ENCODE peak calls at places on chromosomes 2 and 18, in nine cellular contexts. B is HCT116, N is stomach, Z is fibroblast of lung, A is transverse colon, O is lung, V is GM23338, U is H9, M is ovary. K is an unnamed sample. For H3K4me1, the result is how much of the 10 kb centered on the place peaks cover.

GRCh38 chr2:177543007-177543760 is 150.6 kb downstream of the AGPS start:
- DNase-seq in B (no peak), N (no peak), Z (peak), A (no peak), O (peak), V (no peak), U (no peak), M (no peak), K (no peak)

GRCh38 chr18:75047240-75047639 is 161.7 kb downstream of the PTGR3 start:
- DNase-seq in B (no peak), N (no peak), Z (no peak), A (no peak), O (no peak), V (no peak), U (no peak), M (no peak), K (no peak)

GRCh38 chr2:186347472-186347871 is 138.6 kb upstream of the ZC3H15 start:
- DNase-seq in B (no peak), N (no peak), Z (peak), A (no peak), O (no peak), V (no peak), U (no peak), M (no peak), K (no peak)

GRCh38 chr18:37779220-37779619 is 213.6 kb upstream of the CELF4 start:
- DNase-seq in B (no peak), N (no peak), Z (no peak), A (no peak), O (no peak), V (no peak), U (no peak), M (no peak), K (no peak)

GRCh38 chr18:13568443-13569392 is 157.6 kb downstream of the FAM210A start:
- DNase-seq in B (no peak), N (no peak), Z (no peak), A (no peak), O (no peak), V (no peak), U (no peak), M (no peak), K (no peak)

GRCh38 chr2:120221616-120222015 is 1.6 kb downstream of the TMEM185B start:
- DNase-seq in B (no peak), N (no peak), Z (no peak), A (no peak), O (no peak), V (no peak), U (peak), M (no peak), K (no peak)

GRCh38 chr2:159195719-159196118 is 90.8 kb downstream of the WDSUB1 start:
- DNase-seq in B (no peak), N (no peak), Z (no peak), A (no peak), O (no peak), V (no peak), U (no peak), M (no peak), K (no peak)

GRCh38 chr2:86311879-86312278 is 25.5 kb downstream of the REEP1 start:
- DNase-seq in B (no peak), N (no peak), Z (no peak), A (no peak), O (no peak), V (no peak), U (no peak), M (no peak), K (no peak)

GRCh38 chr2:166464187-166464586 is 29.9 kb downstream of the SCN7A start:
- DNase-seq in B (no peak), N (no peak), Z (peak), A (no peak), O (no peak), V (no peak), U (no peak), M (no peak), K (no peak)

GRCh38 chr2:173349295-173349694 is 5.4 kb upstream of the CDCA7 start:
- DNase-seq in B (no peak), N (no peak), Z (no peak), A (no peak), O (no peak), V (no peak), U (no peak), M (no peak), K (no peak)

DNA sequence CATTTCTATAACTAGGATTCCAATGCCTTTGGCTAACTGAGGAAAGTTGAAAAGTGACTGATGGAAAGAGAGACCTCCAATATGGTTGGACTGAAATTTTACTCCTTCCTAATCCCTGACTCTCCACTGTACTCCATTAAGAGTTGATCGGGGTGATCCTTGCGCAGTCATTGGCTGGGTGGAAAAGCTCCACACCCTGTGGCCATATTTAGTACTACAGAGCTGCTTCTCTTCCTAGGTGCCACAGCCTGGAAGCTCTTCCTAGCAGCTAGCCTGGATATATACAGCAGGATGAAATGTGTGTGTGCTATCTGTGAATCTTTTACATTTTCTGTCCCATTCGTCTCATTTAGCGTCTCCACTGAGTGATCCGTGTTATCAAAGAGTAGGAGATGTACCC is 71.2 kb downstream of the MEP1B start:
- DNase-seq in B (no peak), N (no peak), Z (no peak), A (no peak), O (no peak), V (peak), U (no peak), M (no peak), K (no peak)
- TF ChIP-seq CTCF in B (no peak), N (no peak), Z (peak), A (peak), O (no peak), V (peak), U (peak), M (no peak), K (no peak)

DNA sequence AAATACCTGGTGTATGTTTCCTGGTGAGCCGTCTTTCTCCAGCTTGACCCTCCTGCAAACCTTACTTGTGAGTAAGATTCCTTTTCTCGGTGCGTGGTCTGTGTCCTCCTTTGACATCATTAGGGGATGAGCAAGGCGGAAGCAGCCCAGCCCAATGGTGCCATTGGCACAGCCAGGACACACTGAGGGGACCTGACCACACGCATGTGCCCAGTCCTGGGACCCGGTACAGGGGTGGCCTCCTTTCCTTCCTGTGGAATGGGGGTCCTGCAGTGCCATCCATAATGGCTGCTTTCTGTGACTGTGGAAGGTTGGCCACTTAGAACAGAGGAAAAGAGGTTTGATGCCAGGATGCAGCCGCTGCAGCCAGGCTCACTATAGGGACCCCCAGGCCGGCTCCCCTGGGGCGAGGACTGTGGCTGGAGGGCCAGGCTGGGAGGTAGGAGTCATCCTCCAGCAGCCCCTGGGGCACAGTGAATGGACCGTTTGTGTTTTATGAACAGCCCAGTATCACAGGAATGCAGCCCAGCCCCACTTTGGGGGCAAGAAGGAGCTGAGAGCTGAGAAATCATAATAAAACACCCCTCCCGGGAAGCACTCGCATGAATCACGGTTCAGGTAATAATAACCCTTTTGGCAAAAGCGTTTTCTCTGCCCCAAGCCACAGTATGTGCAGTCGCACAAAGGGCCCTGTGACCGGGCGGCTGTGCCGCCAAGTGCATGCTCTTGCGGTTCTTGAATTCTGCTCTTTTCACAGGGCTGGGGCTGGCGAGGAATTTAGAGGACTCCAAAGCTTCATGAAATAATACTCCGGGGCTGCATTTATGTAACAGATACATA is 73.2 kb downstream of the ASB1 start:
- DNase-seq in B (no peak), N (peak), Z (peak), A (no peak), O (no peak), V (no peak), U (peak), M (no peak), K (no peak)
- H3K4me1 ChIP-seq in B (under half), N (under half), Z (under half), A (under half), O (under half), V (under half), U (under half), M (under half), K (under half)

GRCh38 chr2:128347701-128348504 is 29.2 kb upstream of the HS6ST1 start:
- DNase-seq in B (no peak), N (peak), Z (peak), A (peak), O (peak), V (no peak), U (no peak), M (peak), K (peak)
- H3K27ac ChIP-seq in B (no peak), N (peak), Z (no peak), A (peak), O (no peak), V (no peak), U (no peak), M (peak), K (peak)

DNA sequence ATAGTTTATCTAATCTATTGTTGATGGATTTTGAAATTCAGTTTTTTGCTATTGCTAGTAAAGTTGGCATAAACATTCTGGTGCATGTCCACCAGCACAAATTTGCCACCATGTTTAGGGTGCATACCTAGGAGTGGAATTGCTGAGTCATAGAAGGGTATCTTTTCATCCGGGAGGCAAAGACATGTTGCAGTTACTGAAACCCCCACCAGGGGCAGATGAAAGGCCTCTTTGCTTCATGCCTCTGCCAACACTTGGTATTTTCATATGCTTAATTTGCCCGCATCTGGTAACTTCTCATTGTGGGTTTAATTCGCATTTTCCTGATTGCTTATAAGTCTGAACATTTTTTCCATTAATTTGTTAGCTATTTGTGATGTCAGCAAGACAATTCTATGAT is 8.2 kb downstream of the DCC start:
- DNase-seq in B (no peak), N (no peak), Z (peak), A (no peak), O (no peak), V (peak), U (peak), M (no peak), K (no peak)
- TF ChIP-seq CTCF in B (peak), N (no peak), Z (peak), A (peak), O (no peak), V (peak), U (peak), M (no peak), K (no peak)

DNA sequence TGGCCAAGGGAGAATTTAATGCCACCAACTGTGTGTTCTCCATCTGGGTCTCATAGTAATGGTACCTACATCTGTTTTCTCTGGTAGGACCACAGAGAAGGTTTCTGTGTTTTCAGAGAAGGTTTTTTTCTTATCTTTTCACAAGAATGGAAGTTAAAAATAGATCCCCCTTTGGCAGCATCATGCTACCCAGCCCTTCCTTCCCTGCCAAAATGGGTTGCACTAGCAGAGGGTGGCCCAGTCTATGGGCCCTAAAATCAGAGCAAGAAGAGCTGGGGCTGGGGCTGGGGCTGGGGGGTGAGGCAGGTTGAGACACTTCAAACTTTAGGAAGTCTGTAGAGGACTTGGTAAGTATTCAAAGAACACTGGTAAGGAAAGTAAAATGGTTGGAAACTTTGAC is 44.8 kb upstream of the ZDBF2 start:
- DNase-seq in B (no peak), N (no peak), Z (no peak), A (no peak), O (no peak), V (no peak), U (no peak), M (no peak), K (no peak)
- H3K4me1 ChIP-seq in B (under half), N (under half), Z (under half), A (under half), O (under half), V (under half), U (under half), M (under half), K (under half)

K was measured in pancreas.